ENCODE peak calls at places on chromosomes 7 and 10, in four cellular contexts. S, F, J and Z are unnamed samples.

GRCh38 chr10:124523301-124523871 is 61.8 kb downstream of the LHPP start:
- DNase-seq in S (no peak), F (no peak), J (peak; percentile 57), Z (peak; percentile 13)

GRCh38 chr7:114269714-114270113 is 144.9 kb upstream of the FOXP2 start:
- DNase-seq in S (no peak), F (no peak), J (no peak), Z (no peak)

GRCh38 chr7:40570218-40570617 is 435.4 kb downstream of the SUGCT start:
- DNase-seq in S (peak; percentile 76), F (no peak), J (no peak), Z (peak; percentile 59)

GRCh38 chr7:66859794-66860645 is 61.0 kb upstream of the TMEM248 start:
- DNase-seq in S (no peak), F (peak; percentile 42), J (peak; percentile 80), Z (no peak)

GRCh38 chr10:80506189-80506575 is 31.5 kb upstream of the SH2D4B start:
- DNase-seq in S (peak; percentile 46), F (no peak), J (no peak), Z (no peak)

GRCh38 chr10:71805776-71806705 is 32.7 kb upstream of the VSIR start:
- DNase-seq in S (no peak), F (no peak), J (no peak), Z (no peak)

GRCh38 chr10:78597791-78598555 is 470.8 kb upstream of the ZMIZ1 start:
- DNase-seq in S (no peak), F (no peak), J (no peak), Z (no peak)

GRCh38 chr7:124457841-124458240 is 307.8 kb downstream of the GPR37 start:
- DNase-seq in S (no peak), F (no peak), J (no peak), Z (peak; percentile 42)

GRCh38 chr10:71957546-71958275 is 6.5 kb upstream of the CHST3 start:
- DNase-seq in S (no peak), F (no peak), J (no peak), Z (no peak)

GRCh38 chr10:72720814-72721665 is 29.1 kb downstream of the MCU start:
- DNase-seq in S (no peak), F (no peak), J (no peak), Z (no peak)

GRCh38 chr10:66586073-66586472 is 339.8 kb upstream of the LRRTM3 start:
- DNase-seq in S (peak; percentile 5), F (no peak), J (no peak), Z (peak; percentile 1)

GRCh38 chr7:12398186-12398585 is 5.5 kb downstream of the VWDE start:
- DNase-seq in S (no peak), F (no peak), J (no peak), Z (no peak)

GRCh38 chr7:150405584-150406310 is 26.6 kb downstream of the ZNF775 start:
- DNase-seq in S (no peak), F (peak; percentile 24), J (no peak), Z (peak; percentile 27)

GRCh38 chr10:79066460-79067240 is 2.1 kb upstream of the ZMIZ1 start:
- DNase-seq in S (no peak), F (peak; percentile 86), J (peak; percentile 67), Z (peak; percentile 45)

DNA sequence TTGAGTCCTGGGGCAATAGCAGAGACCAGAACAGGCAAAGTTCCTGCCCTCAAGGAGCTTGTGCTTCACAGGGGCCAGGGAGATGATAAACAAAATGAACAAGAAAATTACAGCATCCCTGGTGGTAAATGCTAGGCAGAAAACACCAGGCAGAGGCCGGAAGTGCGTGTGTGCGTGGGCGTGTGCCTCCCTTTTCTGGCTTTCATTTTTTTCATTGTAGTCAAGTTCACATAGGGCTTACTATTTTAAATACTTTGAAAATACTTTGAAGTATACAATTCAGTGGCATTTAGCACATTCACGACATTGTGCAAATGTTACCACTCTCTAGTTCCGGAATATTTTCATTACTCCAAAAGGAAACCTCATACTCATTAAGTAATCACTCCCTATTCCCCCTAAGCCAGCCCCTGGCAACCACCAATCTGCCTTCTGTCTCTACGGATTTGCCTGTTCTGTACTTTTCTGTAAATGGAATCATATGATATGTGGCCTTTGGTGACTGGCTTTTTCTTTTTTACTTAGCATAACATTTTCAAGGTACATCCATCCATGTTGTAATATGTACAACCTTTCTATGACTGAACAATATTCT is 88.1 kb upstream of the PDCD4 start:
- DNase-seq in S (no peak), F (no peak), J (no peak), Z (peak; percentile 12)
- TF ChIP-seq CTCF in S (no peak), F (no peak), J (no peak), Z (no peak)

GRCh38 chr10:122126763-122127659 is 138.0 kb downstream of the TACC2 start:
- DNase-seq in S (peak; percentile 89), F (no peak), J (no peak), Z (peak; percentile 93)
- H3K4me3 ChIP-seq in S (no peak overlapping the region), F (peak overlapping the region; percentile 35), J (peak overlapping the region; percentile 47), Z (no peak overlapping the region)

DNA sequence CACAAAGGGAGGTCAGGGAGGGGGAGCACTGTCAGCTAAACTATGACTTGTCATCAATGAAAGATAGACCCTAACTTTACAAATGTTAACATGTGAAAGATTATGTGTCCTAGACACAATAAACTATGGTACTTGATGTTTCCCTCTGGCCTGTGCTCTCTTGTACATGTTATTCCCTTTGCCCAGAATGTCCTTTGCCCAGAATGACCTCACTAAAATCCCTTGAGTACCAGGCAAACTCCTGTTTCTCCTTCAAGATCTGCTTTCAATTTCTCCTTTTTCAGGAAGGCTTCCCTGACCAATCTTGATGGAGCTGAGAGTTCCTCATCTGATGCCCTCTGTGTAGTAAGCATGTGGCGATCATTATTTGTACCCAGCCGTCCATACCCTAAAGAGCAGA is 143.1 kb downstream of the ZNF365 start:
- DNase-seq in S (no peak), F (no peak), J (no peak), Z (no peak)
- TF ChIP-seq CTCF in S (no peak), F (no peak), J (no peak), Z (no peak)

GRCh38 chr10:11742009-11742778 is at the start of gene ECHDC3:
- DNase-seq in S (no peak), F (peak; percentile 83), J (peak; percentile 90), Z (peak; percentile 38)

GRCh38 chr10:11745045-11745444 is 2.9 kb downstream of the ECHDC3 start:
- DNase-seq in S (no peak), F (no peak), J (no peak), Z (no peak)

GRCh38 chr10:11742779-11743298 is 657 bp downstream of the ECHDC3 start:
- DNase-seq in S (no peak), F (peak; percentile 85), J (peak; percentile 91), Z (no peak)

GRCh38 chr10:11741608-11742007 is 574 bp upstream of the ECHDC3 start:
- DNase-seq in S (no peak), F (no peak), J (no peak), Z (no peak)

GRCh38 chr10:11743461-11744338 is 1.5 kb downstream of the ECHDC3 start:
- DNase-seq in S (no peak), F (no peak), J (no peak), Z (no peak)
- H3K4me3 ChIP-seq in S (no peak overlapping the region), F (peak overlapping the region; percentile 90), J (peak overlapping the region; percentile 77), Z (no peak overlapping the region)

DNA sequence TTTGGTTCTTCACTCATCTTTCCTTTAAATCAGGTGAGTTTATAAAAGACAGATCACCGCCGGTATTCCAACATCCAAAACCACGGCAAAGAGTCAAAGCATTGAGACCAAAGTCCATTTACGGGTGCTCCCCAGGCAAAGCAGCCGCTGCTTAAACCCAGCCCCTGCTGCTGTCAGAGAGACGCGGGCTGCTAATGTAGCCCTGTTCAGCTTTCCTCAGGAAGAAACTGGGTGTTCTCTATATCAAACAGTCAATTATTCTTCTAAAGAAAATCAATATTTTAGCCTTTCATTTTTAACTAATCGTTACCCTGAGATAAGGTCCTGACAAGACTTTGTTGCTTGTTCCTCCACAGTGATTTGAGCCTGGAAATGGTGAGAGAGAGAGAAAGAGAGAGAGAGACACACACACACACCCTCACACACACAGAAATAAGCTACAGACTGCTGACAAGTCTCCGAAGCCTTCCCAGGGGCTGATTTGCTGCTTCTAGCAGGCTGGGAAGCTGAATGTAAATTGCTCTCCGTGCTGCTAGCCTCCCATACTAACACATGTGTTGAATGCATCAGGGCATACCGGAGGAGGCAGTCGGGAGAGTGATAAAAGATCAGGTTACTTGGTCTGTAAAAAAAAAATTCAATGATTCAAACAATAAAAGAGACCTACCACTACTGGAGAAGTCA is 183.0 kb upstream of the ANK3 start:
- DNase-seq in S (peak; percentile 58), F (peak; percentile 47), J (no peak), Z (peak; percentile 44)
- TF ChIP-seq CTCF in S (no peak), F (no peak), J (no peak), Z (no peak)

GRCh38 chr7:98911936-98912335 is 33.6 kb downstream of the TRRAP start:
- DNase-seq in S (no peak), F (no peak), J (no peak), Z (no peak)

GRCh38 chr7:98909487-98909886 is 31.2 kb downstream of the TRRAP start:
- DNase-seq in S (no peak), F (peak; percentile 43), J (no peak), Z (no peak)

GRCh38 chr7:98913612-98914011 is 35.3 kb downstream of the TRRAP start:
- DNase-seq in S (peak; percentile 3), F (no peak), J (no peak), Z (peak; percentile 20)

GRCh38 chr7:98917331-98917730 is 39.0 kb downstream of the TRRAP start:
- DNase-seq in S (no peak), F (no peak), J (no peak), Z (no peak)

GRCh38 chr7:98913026-98913425 is 34.7 kb downstream of the TRRAP start:
- DNase-seq in S (no peak), F (no peak), J (no peak), Z (no peak)
- H3K4me3 ChIP-seq in S (no peak overlapping the region), F (no peak overlapping the region), J (no peak overlapping the region), Z (no peak overlapping the region)

DNA sequence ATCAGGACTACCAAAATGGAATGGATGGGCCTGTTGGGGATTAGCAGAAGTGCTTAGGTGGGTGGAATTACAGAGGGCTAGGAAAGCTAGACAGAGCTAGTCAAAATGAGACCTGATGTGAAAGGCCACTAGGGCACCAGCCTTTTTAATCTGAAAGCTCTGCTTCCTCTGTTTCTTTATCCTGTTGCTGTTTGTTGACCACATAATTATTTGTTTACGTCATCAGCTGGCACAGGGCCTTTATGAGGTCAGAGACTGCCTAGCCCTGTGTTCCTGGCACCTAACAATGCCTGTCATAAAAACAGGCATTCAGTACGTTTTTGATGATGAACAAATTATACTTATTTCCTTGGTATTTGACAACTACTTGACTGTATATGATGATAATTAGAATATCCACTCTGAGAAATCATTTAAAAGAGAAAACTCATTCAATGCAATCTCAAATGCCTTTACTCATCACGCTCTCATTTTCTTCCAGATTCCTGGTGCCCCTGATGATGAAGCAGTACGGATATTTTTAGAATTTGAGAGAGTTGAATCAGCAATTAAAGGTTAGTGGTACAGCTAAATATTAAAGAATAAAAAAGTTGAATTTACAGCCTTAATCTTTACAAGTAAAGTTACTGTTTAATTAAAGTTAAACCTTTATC is 26.1 kb downstream of the RBM17 start:
- DNase-seq in S (no peak), F (no peak), J (peak; percentile 54), Z (peak; percentile 85)
- TF ChIP-seq CTCF in S (no peak), F (no peak), J (no peak), Z (peak; percentile 36)

GRCh38 chr7:139829654-139830130 is 628 bp downstream of the TBXAS1 start:
- DNase-seq in S (no peak), F (no peak), J (no peak), Z (no peak)
- H3K4me3 ChIP-seq in S (no peak overlapping the region), F (peak overlapping the region; percentile 38), J (peak overlapping the region; percentile 41), Z (no peak overlapping the region)

DNA sequence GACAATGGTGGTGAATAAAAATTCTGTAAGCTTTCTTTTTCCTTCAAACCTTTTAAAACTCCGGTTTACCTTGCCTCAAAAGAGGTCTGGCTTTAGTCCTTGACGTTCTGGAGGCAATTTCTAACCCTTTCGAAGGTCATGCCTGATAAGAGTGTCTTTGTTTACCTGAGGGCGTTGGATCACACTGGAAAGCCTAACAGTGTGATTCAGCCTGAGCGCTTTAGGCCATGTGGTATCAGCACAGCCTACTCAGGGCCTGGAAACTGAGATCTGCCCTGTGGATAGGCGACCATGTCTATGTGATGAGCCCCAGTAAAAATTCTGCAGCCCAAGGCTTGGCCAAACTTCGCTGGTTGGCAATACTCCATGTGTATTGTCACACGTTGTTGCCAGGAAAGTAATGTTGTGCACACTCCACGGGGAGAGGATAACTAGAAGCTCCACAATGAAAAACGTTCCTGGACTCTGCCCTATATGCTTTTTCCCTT is 10.7 kb downstream of the CCDC6 start:
- DNase-seq in S (no peak), F (no peak), J (no peak), Z (no peak)
- TF ChIP-seq CTCF in S (no peak), F (no peak), J (no peak), Z (no peak)